ENCODE peak calls at places on chromosomes 5 and 9, in eight cellular contexts. One of them, this sample, is unnamed.

GRCh38 chr9:27473135-27473534 is 51.0 kb upstream of the IFNK start:
- DNase-seq in esophagus muscularis mucosa: peak
- DNase-seq in ovary: no peak
- DNase-seq in A549: no peak
- DNase-seq in tibial nerve: peak
- DNase-seq in upper lobe of left lung: no peak
- DNase-seq in transverse colon: peak
- DNase-seq in SK-N-SH: peak
- DNase-seq in this sample: no peak

GRCh38 chr5:139711067-139711851 is 63.1 kb downstream of the CXXC5 start:
- DNase-seq in esophagus muscularis mucosa: no peak
- DNase-seq in A549: peak
- DNase-seq in SK-N-SH: peak
- DNase-seq in upper lobe of left lung: peak
- DNase-seq in ovary: peak
- DNase-seq in transverse colon: peak
- DNase-seq in tibial nerve: no peak
- DNase-seq in this sample: no peak

GRCh38 chr9:1554123-1555045 is 460.8 kb upstream of the SMARCA2 start:
- DNase-seq in esophagus muscularis mucosa: no peak
- DNase-seq in ovary: no peak
- DNase-seq in transverse colon: no peak
- DNase-seq in upper lobe of left lung: no peak
- DNase-seq in SK-N-SH: no peak
- DNase-seq in A549: no peak
- DNase-seq in tibial nerve: no peak
- DNase-seq in this sample: no peak

GRCh38 chr5:13245982-13246601 is 698.4 kb downstream of the DNAH5 start:
- DNase-seq in tibial nerve: no peak
- DNase-seq in SK-N-SH: no peak
- DNase-seq in transverse colon: no peak
- DNase-seq in esophagus muscularis mucosa: no peak
- DNase-seq in ovary: no peak
- DNase-seq in upper lobe of left lung: no peak
- DNase-seq in A549: no peak
- DNase-seq in this sample: no peak

GRCh38 chr5:128632264-128632663 is 94.2 kb upstream of the FBN2 start:
- DNase-seq in SK-N-SH: no peak
- DNase-seq in esophagus muscularis mucosa: no peak
- DNase-seq in tibial nerve: no peak
- DNase-seq in upper lobe of left lung: no peak
- DNase-seq in transverse colon: no peak
- DNase-seq in ovary: no peak
- DNase-seq in A549: no peak
- DNase-seq in this sample: no peak

GRCh38 chr5:150299571-150300327 is 3.0 kb downstream of the ARSI start:
- DNase-seq in A549: no peak
- DNase-seq in SK-N-SH: no peak
- DNase-seq in upper lobe of left lung: no peak
- DNase-seq in ovary: no peak
- DNase-seq in esophagus muscularis mucosa: no peak
- DNase-seq in transverse colon: no peak
- DNase-seq in tibial nerve: no peak
- DNase-seq in this sample: no peak

GRCh38 chr5:136080483-136081180 is 51.8 kb downstream of the TGFBI start:
- DNase-seq in SK-N-SH: no peak
- DNase-seq in upper lobe of left lung: peak
- DNase-seq in tibial nerve: peak
- DNase-seq in transverse colon: peak
- DNase-seq in A549: peak
- DNase-seq in esophagus muscularis mucosa: peak
- DNase-seq in ovary: peak
- DNase-seq in this sample: peak

GRCh38 chr9:94786586-94786985 is 60.1 kb downstream of the AOPEP start:
- DNase-seq in ovary: no peak
- DNase-seq in esophagus muscularis mucosa: no peak
- DNase-seq in A549: no peak
- DNase-seq in transverse colon: no peak
- DNase-seq in tibial nerve: no peak
- DNase-seq in SK-N-SH: no peak
- DNase-seq in upper lobe of left lung: no peak
- DNase-seq in this sample: no peak

GRCh38 chr5:148290271-148291195 is 21.7 kb upstream of the SPINK7 start:
- DNase-seq in ovary: no peak
- DNase-seq in esophagus muscularis mucosa: no peak
- DNase-seq in transverse colon: no peak
- DNase-seq in tibial nerve: no peak
- DNase-seq in upper lobe of left lung: no peak
- DNase-seq in SK-N-SH: peak
- DNase-seq in A549: no peak
- DNase-seq in this sample: no peak

GRCh38 chr5:14753292-14753691 is 88.8 kb downstream of the OTULIN start:
- DNase-seq in tibial nerve: no peak
- DNase-seq in ovary: no peak
- DNase-seq in upper lobe of left lung: no peak
- DNase-seq in transverse colon: no peak
- DNase-seq in esophagus muscularis mucosa: no peak
- DNase-seq in A549: no peak
- DNase-seq in SK-N-SH: no peak
- DNase-seq in this sample: no peak

GRCh38 chr9:91589101-91589553 is 165.5 kb upstream of the NFIL3 start:
- DNase-seq in tibial nerve: peak
- DNase-seq in transverse colon: peak
- DNase-seq in esophagus muscularis mucosa: peak
- DNase-seq in A549: no peak
- DNase-seq in upper lobe of left lung: no peak
- DNase-seq in SK-N-SH: no peak
- DNase-seq in ovary: peak
- DNase-seq in this sample: no peak

GRCh38 chr5:60382761-60383160 is 317.2 kb downstream of the DEPDC1B start:
- DNase-seq in esophagus muscularis mucosa: no peak
- DNase-seq in transverse colon: no peak
- DNase-seq in tibial nerve: no peak
- DNase-seq in SK-N-SH: peak
- DNase-seq in A549: peak
- DNase-seq in ovary: no peak
- DNase-seq in upper lobe of left lung: no peak
- DNase-seq in this sample: no peak

GRCh38 chr5:50763356-50763755 is 96.9 kb downstream of the PARP8 start:
- DNase-seq in upper lobe of left lung: no peak
- DNase-seq in transverse colon: no peak
- DNase-seq in esophagus muscularis mucosa: no peak
- DNase-seq in A549: no peak
- DNase-seq in tibial nerve: no peak
- DNase-seq in ovary: no peak
- DNase-seq in SK-N-SH: no peak
- DNase-seq in this sample: no peak

GRCh38 chr5:19241690-19242089 is 746.3 kb downstream of the CDH18 start:
- DNase-seq in upper lobe of left lung: no peak
- DNase-seq in ovary: no peak
- DNase-seq in esophagus muscularis mucosa: no peak
- DNase-seq in SK-N-SH: no peak
- DNase-seq in tibial nerve: no peak
- DNase-seq in transverse colon: no peak
- DNase-seq in A549: no peak
- DNase-seq in this sample: no peak

GRCh38 chr9:92730897-92731296 is 33.7 kb downstream of the BICD2 start:
- DNase-seq in esophagus muscularis mucosa: no peak
- DNase-seq in A549: no peak
- DNase-seq in SK-N-SH: no peak
- DNase-seq in upper lobe of left lung: no peak
- DNase-seq in transverse colon: no peak
- DNase-seq in tibial nerve: no peak
- DNase-seq in ovary: no peak
- DNase-seq in this sample: no peak

GRCh38 chr5:167552356-167552755 is 739.1 kb upstream of the WWC1 start:
- DNase-seq in A549: no peak
- DNase-seq in SK-N-SH: no peak
- DNase-seq in upper lobe of left lung: no peak
- DNase-seq in esophagus muscularis mucosa: peak
- DNase-seq in tibial nerve: no peak
- DNase-seq in ovary: no peak
- DNase-seq in transverse colon: no peak
- DNase-seq in this sample: no peak

GRCh38 chr5:96736937-96737336 is 70.8 kb downstream of the ERAP1 start:
- DNase-seq in tibial nerve: no peak
- DNase-seq in upper lobe of left lung: no peak
- DNase-seq in esophagus muscularis mucosa: no peak
- DNase-seq in ovary: no peak
- DNase-seq in SK-N-SH: no peak
- DNase-seq in A549: no peak
- DNase-seq in transverse colon: no peak
- DNase-seq in this sample: no peak

GRCh38 chr5:181160144-181160754 is 12.9 kb downstream of the OR2V2 start:
- DNase-seq in SK-N-SH: peak
- DNase-seq in esophagus muscularis mucosa: no peak
- DNase-seq in upper lobe of left lung: peak
- DNase-seq in tibial nerve: peak
- DNase-seq in ovary: peak
- DNase-seq in A549: peak
- DNase-seq in transverse colon: peak
- DNase-seq in this sample: no peak

GRCh38 chr9:85421641-85422040 is 320.1 kb downstream of the AGTPBP1 start:
- DNase-seq in esophagus muscularis mucosa: no peak
- DNase-seq in ovary: no peak
- DNase-seq in tibial nerve: no peak
- DNase-seq in upper lobe of left lung: no peak
- DNase-seq in SK-N-SH: no peak
- DNase-seq in A549: no peak
- DNase-seq in transverse colon: no peak
- DNase-seq in this sample: no peak
- TF ChIP-seq EP300 in esophagus muscularis mucosa: no peak
- TF ChIP-seq EP300 in ovary: no peak
- TF ChIP-seq EP300 in tibial nerve: no peak
- TF ChIP-seq EP300 in upper lobe of left lung: no peak
- TF ChIP-seq EP300 in SK-N-SH: no peak
- TF ChIP-seq EP300 in A549: no peak
- TF ChIP-seq EP300 in transverse colon: no peak
- TF ChIP-seq EP300 in this sample: no peak

GRCh38 chr9:82961504-82962125 is 101.3 kb downstream of the RASEF start:
- DNase-seq in tibial nerve: peak
- DNase-seq in upper lobe of left lung: no peak
- DNase-seq in transverse colon: peak
- DNase-seq in ovary: peak
- DNase-seq in SK-N-SH: peak
- DNase-seq in A549: peak
- DNase-seq in esophagus muscularis mucosa: no peak
- DNase-seq in this sample: peak
- H3K4me3 ChIP-seq in tibial nerve: no peak
- H3K4me3 ChIP-seq in upper lobe of left lung: no peak
- H3K4me3 ChIP-seq in transverse colon: no peak
- H3K4me3 ChIP-seq in ovary: no peak
- H3K4me3 ChIP-seq in SK-N-SH: no peak
- H3K4me3 ChIP-seq in A549: no peak
- H3K4me3 ChIP-seq in esophagus muscularis mucosa: no peak
- H3K4me3 ChIP-seq in this sample: no peak

GRCh38 chr5:172559004-172559932 is 81.8 kb upstream of the NEURL1B start:
- DNase-seq in A549: no peak
- DNase-seq in esophagus muscularis mucosa: peak
- DNase-seq in SK-N-SH: no peak
- DNase-seq in upper lobe of left lung: no peak
- DNase-seq in transverse colon: peak
- DNase-seq in ovary: peak
- DNase-seq in tibial nerve: peak
- DNase-seq in this sample: peak
- TF ChIP-seq EP300 in A549: no peak
- TF ChIP-seq EP300 in esophagus muscularis mucosa: no peak
- TF ChIP-seq EP300 in SK-N-SH: no peak
- TF ChIP-seq EP300 in upper lobe of left lung: no peak
- TF ChIP-seq EP300 in transverse colon: no peak
- TF ChIP-seq EP300 in ovary: no peak
- TF ChIP-seq EP300 in tibial nerve: no peak
- TF ChIP-seq EP300 in this sample: no peak

GRCh38 chr9:136403538-136403914 is 3.6 kb upstream of the SNAPC4 start:
- DNase-seq in SK-N-SH: no peak
- DNase-seq in esophagus muscularis mucosa: no peak
- DNase-seq in transverse colon: no peak
- DNase-seq in A549: no peak
- DNase-seq in ovary: no peak
- DNase-seq in tibial nerve: no peak
- DNase-seq in upper lobe of left lung: no peak
- DNase-seq in this sample: no peak

GRCh38 chr9:136404801-136405136 is 4.8 kb upstream of the SNAPC4 start:
- DNase-seq in A549: no peak
- DNase-seq in SK-N-SH: no peak
- DNase-seq in transverse colon: no peak
- DNase-seq in ovary: no peak
- DNase-seq in esophagus muscularis mucosa: no peak
- DNase-seq in tibial nerve: no peak
- DNase-seq in upper lobe of left lung: peak
- DNase-seq in this sample: no peak

GRCh38 chr9:136402067-136402466 is 2.1 kb upstream of the SNAPC4 start:
- DNase-seq in A549: no peak
- DNase-seq in ovary: no peak
- DNase-seq in upper lobe of left lung: peak
- DNase-seq in esophagus muscularis mucosa: no peak
- DNase-seq in SK-N-SH: no peak
- DNase-seq in transverse colon: no peak
- DNase-seq in tibial nerve: no peak
- DNase-seq in this sample: no peak

GRCh38 chr9:136405481-136405880 is 4.9 kb downstream of the ENTR1 start:
- DNase-seq in upper lobe of left lung: peak
- DNase-seq in tibial nerve: no peak
- DNase-seq in SK-N-SH: no peak
- DNase-seq in ovary: no peak
- DNase-seq in A549: no peak
- DNase-seq in transverse colon: no peak
- DNase-seq in esophagus muscularis mucosa: no peak
- DNase-seq in this sample: no peak

DNA sequence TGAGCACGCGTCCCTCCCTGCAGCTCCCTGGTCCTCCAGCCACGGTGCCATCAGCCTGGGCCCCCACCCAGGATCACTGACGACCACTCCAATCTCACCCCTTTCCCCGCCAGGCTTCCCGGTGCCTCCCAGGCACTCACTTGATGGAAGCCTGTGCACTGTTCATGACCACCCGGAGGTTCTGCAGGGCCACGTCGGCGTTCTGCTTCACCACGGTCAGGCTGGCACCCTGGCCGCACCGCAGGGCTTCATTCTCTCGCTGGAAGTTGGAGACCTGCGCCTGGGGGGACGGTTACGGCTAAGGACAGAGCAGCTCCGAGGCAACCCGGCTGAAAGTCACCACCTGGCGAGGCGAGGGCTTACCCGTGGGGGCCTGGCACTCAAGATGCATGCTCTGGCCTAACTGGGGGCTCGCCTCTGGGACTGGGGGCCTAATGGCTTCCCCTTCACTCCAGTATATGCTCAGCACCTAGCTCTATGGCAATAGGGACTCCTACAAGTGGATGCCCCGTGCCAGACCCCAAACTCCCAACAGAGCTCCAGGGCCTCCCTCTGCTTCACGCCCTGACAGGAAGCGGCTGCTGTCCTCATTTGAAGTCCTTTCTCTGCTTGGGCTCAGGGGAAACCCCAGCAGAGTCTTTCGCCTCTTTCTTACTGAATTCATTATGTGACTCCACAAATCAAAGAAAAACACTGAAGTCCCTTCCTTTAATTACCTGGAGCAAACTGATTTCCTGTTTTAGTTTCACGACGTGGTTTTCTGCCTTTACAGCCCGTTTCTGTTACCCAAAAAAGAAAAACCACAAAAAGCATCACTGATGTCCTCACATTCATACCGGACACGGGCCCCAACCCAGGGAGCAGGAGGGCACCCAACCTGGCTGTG is 4.2 kb upstream of the SNAPC4 start:
- DNase-seq in tibial nerve: no peak
- DNase-seq in transverse colon: no peak
- DNase-seq in ovary: no peak
- DNase-seq in SK-N-SH: no peak
- DNase-seq in upper lobe of left lung: peak
- DNase-seq in A549: no peak
- DNase-seq in esophagus muscularis mucosa: no peak
- DNase-seq in this sample: no peak
- H3K4me3 ChIP-seq in tibial nerve: no peak
- H3K4me3 ChIP-seq in transverse colon: no peak
- H3K4me3 ChIP-seq in ovary: no peak
- H3K4me3 ChIP-seq in SK-N-SH: no peak
- H3K4me3 ChIP-seq in upper lobe of left lung: no peak
- H3K4me3 ChIP-seq in A549: no peak
- H3K4me3 ChIP-seq in esophagus muscularis mucosa: no peak
- H3K4me3 ChIP-seq in this sample: no peak